ENCODE peak calls at places on chromosome 20, in six cellular contexts. H is BJ, X is bronchial epithelial cell, E is SIG-M5, C is A172, O is HS-5. U is an unnamed sample.

GRCh38 chr20:8132632-8133587 is 844 bp downstream of the PLCB1 start:
- DNase-seq in C (no peak), H (no peak), O (no peak), X (no peak), E (no peak), U (no peak)

GRCh38 chr20:46779831-46780230 is 70.4 kb downstream of the SLC2A10 start:
- DNase-seq in O (no peak), H (no peak), X (no peak), E (no peak), C (no peak), U (no peak)

GRCh38 chr20:5039255-5039657 is 37.9 kb upstream of the SLC23A2 start:
- DNase-seq in O (no peak), H (no peak), E (no peak), X (no peak), C (no peak), U (no peak)

GRCh38 chr20:13105864-13106457 is 97.2 kb downstream of the SPTLC3 start:
- DNase-seq in E (no peak), C (peak), H (no peak), O (no peak), X (peak), U (peak)

GRCh38 chr20:37907677-37908397 is 4.9 kb downstream of the VSTM2L start:
- DNase-seq in X (peak), O (peak), C (peak), H (peak), E (no peak), U (peak)

GRCh38 chr20:10040070-10040970 is 5.5 kb downstream of the ANKEF1 start:
- DNase-seq in O (peak), H (peak), E (no peak), X (peak), C (peak), U (peak)

GRCh38 chr20:43386878-43387277 is 70.8 kb upstream of the SRSF6 start:
- DNase-seq in E (no peak), O (no peak), H (no peak), X (no peak), C (no peak), U (no peak)

GRCh38 chr20:32206383-32207210 is 946 bp downstream of the PLAGL2 start:
- DNase-seq in H (no peak), E (no peak), X (no peak), C (no peak), O (no peak), U (no peak)

GRCh38 chr20:64160536-64161495 is 3.4 kb upstream of the MYT1 start:
- DNase-seq in O (no peak), C (no peak), X (no peak), E (no peak), H (no peak), U (no peak)

GRCh38 chr20:2914160-2914559 is 40.9 kb downstream of the PTPRA start:
- DNase-seq in O (no peak), H (no peak), X (peak), E (no peak), C (peak), U (no peak)